ENCODE peak calls at places on chromosomes 4 and X, in ten cellular contexts. One of them, this sample, is unnamed.

GRCh38 chrX:116246261-116246660 is 75.7 kb downstream of the AGTR2 start:
- DNase-seq in heart right ventricle: no peak
- DNase-seq in GM12878: no peak
- DNase-seq in psoas muscle: no peak
- DNase-seq in fibroblast of mammary gland: peak; percentile 26
- DNase-seq in stomach: no peak
- DNase-seq in cardiac fibroblast: peak; percentile 19
- DNase-seq in neural crest cell: no peak
- DNase-seq in nephron progenitor cell: no peak
- DNase-seq in NCI-H2081: no peak
- DNase-seq in this sample: no peak

GRCh38 chr4:156756118-156756517 is 215.5 kb downstream of the PDGFC start:
- DNase-seq in neural crest cell: no peak
- DNase-seq in nephron progenitor cell: no peak
- DNase-seq in GM12878: no peak
- DNase-seq in psoas muscle: no peak
- DNase-seq in heart right ventricle: no peak
- DNase-seq in stomach: no peak
- DNase-seq in fibroblast of mammary gland: peak; percentile 39
- DNase-seq in cardiac fibroblast: peak; percentile 40
- DNase-seq in NCI-H2081: no peak
- DNase-seq in this sample: no peak

GRCh38 chr4:152643153-152644035 is 36.4 kb downstream of the TMEM154 start:
- DNase-seq in stomach: no peak
- DNase-seq in cardiac fibroblast: peak; percentile 34
- DNase-seq in neural crest cell: no peak
- DNase-seq in NCI-H2081: no peak
- DNase-seq in heart right ventricle: peak; percentile 7
- DNase-seq in nephron progenitor cell: no peak
- DNase-seq in psoas muscle: no peak
- DNase-seq in GM12878: peak; percentile 75
- DNase-seq in fibroblast of mammary gland: no peak
- DNase-seq in this sample: no peak

GRCh38 chr4:72860766-72861165 is 208.8 kb downstream of the COX18 start:
- DNase-seq in neural crest cell: no peak
- DNase-seq in stomach: no peak
- DNase-seq in nephron progenitor cell: no peak
- DNase-seq in cardiac fibroblast: no peak
- DNase-seq in fibroblast of mammary gland: no peak
- DNase-seq in psoas muscle: no peak
- DNase-seq in heart right ventricle: no peak
- DNase-seq in NCI-H2081: no peak
- DNase-seq in GM12878: no peak
- DNase-seq in this sample: no peak

GRCh38 chr4:38968668-38969067 is 63.5 kb downstream of the TMEM156 start:
- DNase-seq in fibroblast of mammary gland: no peak
- DNase-seq in psoas muscle: no peak
- DNase-seq in cardiac fibroblast: no peak
- DNase-seq in heart right ventricle: no peak
- DNase-seq in NCI-H2081: no peak
- DNase-seq in stomach: no peak
- DNase-seq in GM12878: no peak
- DNase-seq in neural crest cell: no peak
- DNase-seq in nephron progenitor cell: no peak
- DNase-seq in this sample: no peak

GRCh38 chr4:48090621-48091020 is 43.4 kb downstream of the TXK start:
- DNase-seq in GM12878: no peak
- DNase-seq in cardiac fibroblast: no peak
- DNase-seq in nephron progenitor cell: no peak
- DNase-seq in stomach: no peak
- DNase-seq in heart right ventricle: no peak
- DNase-seq in NCI-H2081: no peak
- DNase-seq in psoas muscle: no peak
- DNase-seq in neural crest cell: no peak
- DNase-seq in fibroblast of mammary gland: no peak
- DNase-seq in this sample: no peak

GRCh38 chrX:19893722-19894121 is 6.3 kb upstream of the SH3KBP1 start:
- DNase-seq in fibroblast of mammary gland: peak; percentile 62
- DNase-seq in heart right ventricle: no peak
- DNase-seq in nephron progenitor cell: no peak
- DNase-seq in cardiac fibroblast: peak; percentile 59
- DNase-seq in NCI-H2081: no peak
- DNase-seq in psoas muscle: no peak
- DNase-seq in neural crest cell: no peak
- DNase-seq in stomach: no peak
- DNase-seq in GM12878: no peak
- DNase-seq in this sample: no peak

GRCh38 chr4:104942990-104943758 is 203.5 kb upstream of the TET2 start:
- DNase-seq in fibroblast of mammary gland: no peak
- DNase-seq in stomach: no peak
- DNase-seq in cardiac fibroblast: no peak
- DNase-seq in heart right ventricle: no peak
- DNase-seq in neural crest cell: no peak
- DNase-seq in NCI-H2081: no peak
- DNase-seq in nephron progenitor cell: no peak
- DNase-seq in psoas muscle: no peak
- DNase-seq in GM12878: peak; percentile 55
- DNase-seq in this sample: no peak

GRCh38 chr4:61395754-61396153 is 195.6 kb downstream of the ADGRL3 start:
- DNase-seq in NCI-H2081: no peak
- DNase-seq in heart right ventricle: no peak
- DNase-seq in stomach: no peak
- DNase-seq in fibroblast of mammary gland: no peak
- DNase-seq in neural crest cell: no peak
- DNase-seq in psoas muscle: no peak
- DNase-seq in GM12878: no peak
- DNase-seq in cardiac fibroblast: no peak
- DNase-seq in nephron progenitor cell: no peak
- DNase-seq in this sample: no peak

GRCh38 chrX:149043401-149043800 is 461.7 kb downstream of the IDS start:
- DNase-seq in psoas muscle: no peak
- DNase-seq in NCI-H2081: no peak
- DNase-seq in stomach: no peak
- DNase-seq in cardiac fibroblast: no peak
- DNase-seq in heart right ventricle: no peak
- DNase-seq in nephron progenitor cell: no peak
- DNase-seq in neural crest cell: no peak
- DNase-seq in GM12878: no peak
- DNase-seq in fibroblast of mammary gland: no peak
- DNase-seq in this sample: no peak